ENCODE peak calls at places on chromosomes 16 and 17, in four cellular contexts. L is astrocyte of the spinal cord, S is left lung, J is mesothelial cell of epicardium. G is an unnamed sample.

GRCh38 chr17:37220609-37220953 is 155.2 kb upstream of the C17orf78 start:
- DNase-seq in L (peak), J (no peak), S (no peak), G (no peak)

GRCh38 chr16:4212934-4213296 is 29.0 kb downstream of the SRL start:
- DNase-seq in L (peak), S (no peak), J (no peak), G (no peak)

GRCh38 chr17:69406906-69407305 is 7.6 kb upstream of the MAP2K6 start:
- DNase-seq in S (no peak), L (no peak), J (no peak), G (no peak)

GRCh38 chr17:19268611-19269010 is 31.4 kb downstream of the EPN2 start:
- DNase-seq in S (no peak), J (no peak), L (no peak), G (no peak)

GRCh38 chr17:81329279-81329926 is 34.3 kb upstream of the SLC38A10 start:
- DNase-seq in J (peak), S (peak), L (peak), G (peak)

GRCh38 chr17:16987830-16988601 is 16.1 kb upstream of the TNFRSF13B start:
- DNase-seq in L (peak), S (peak), J (no peak), G (no peak)

GRCh38 chr17:59825533-59826316 is 67.0 kb downstream of the TUBD1 start:
- DNase-seq in J (no peak), S (no peak), L (peak), G (no peak)

GRCh38 chr16:10226672-10227306 is 44.6 kb upstream of the GRIN2A start:
- DNase-seq in J (no peak), S (no peak), L (no peak), G (no peak)

GRCh38 chr17:17391575-17392370 is 85.0 kb upstream of the MED9 start:
- DNase-seq in J (no peak), S (no peak), L (peak), G (no peak)

GRCh38 chr16:66551362-66551761 is 1.0 kb upstream of the CKLF start:
- DNase-seq in J (no peak), L (no peak), S (peak), G (no peak)

GRCh38 chr16:69393898-69394849 is 8.4 kb upstream of the TERF2 start:
- DNase-seq in S (no peak), J (no peak), L (no peak), G (no peak)

GRCh38 chr17:77370536-77370935 is 229.8 kb downstream of the SEC14L1 start:
- DNase-seq in S (no peak), L (no peak), J (no peak), G (no peak)

GRCh38 chr17:17728550-17729251 is 47.4 kb downstream of the RAI1 start:
- DNase-seq in J (no peak), S (no peak), L (no peak), G (no peak)

GRCh38 chr17:81396722-81397313 is 1.6 kb downstream of the BAHCC1 start:
- DNase-seq in L (no peak), J (no peak), S (no peak), G (no peak)

GRCh38 chr17:40533896-40534295 is 31.4 kb downstream of the CCR7 start:
- DNase-seq in S (peak), L (no peak), J (no peak), G (no peak)

GRCh38 chr16:3131755-3132377 is 3.0 kb upstream of the ZNF213 start:
- DNase-seq in S (no peak), L (peak), J (no peak), G (no peak)

GRCh38 chr17:82031303-82031884 is at the start of gene RAC3:
- DNase-seq in L (no peak), J (no peak), S (no peak), G (no peak)

GRCh38 chr17:69501591-69502468 is 87.3 kb downstream of the MAP2K6 start:
- DNase-seq in J (no peak), S (peak), L (peak), G (no peak)

GRCh38 chr16:80198265-80198994 is 342.4 kb upstream of the DYNLRB2 start:
- DNase-seq in S (no peak), J (no peak), L (peak), G (no peak)

GRCh38 chr17:77436058-77436442 is 295.3 kb downstream of the SEC14L1 start:
- DNase-seq in S (no peak), J (no peak), L (no peak), G (no peak)

GRCh38 chr16:11717811-11718210 is 24.8 kb downstream of the TXNDC11 start:
- DNase-seq in L (no peak), S (no peak), J (no peak), G (no peak)

GRCh38 chr16:72291531-72291981 is 119.6 kb upstream of the PMFBP1 start:
- DNase-seq in S (no peak), L (peak), J (no peak), G (no peak)

GRCh38 chr17:46135879-46136562 is 57.2 kb downstream of the KANSL1 start:
- DNase-seq in L (no peak), S (no peak), J (no peak), G (no peak)

GRCh38 chr17:57519199-57519598 is 225.9 kb downstream of the CCDC182 start:
- DNase-seq in S (no peak), L (peak), J (no peak), G (no peak)

GRCh38 chr16:77402118-77402517 is 32.7 kb downstream of the ADAMTS18 start:
- DNase-seq in S (no peak), J (no peak), L (no peak), G (no peak)

GRCh38 chr16:65034915-65035314 is 86.9 kb downstream of the CDH11 start:
- DNase-seq in J (no peak), L (no peak), S (no peak), G (no peak)

GRCh38 chr16:71338193-71338592 is 20.3 kb upstream of the CALB2 start:
- DNase-seq in S (no peak), J (no peak), L (no peak), G (no peak)

GRCh38 chr16:8632675-8633182 is 11.2 kb downstream of the METTL22 start:
- DNase-seq in S (peak), L (no peak), J (no peak), G (no peak)

GRCh38 chr17:16352838-16353701 is at the start of gene CENPV:
- DNase-seq in J (peak), S (peak), L (no peak), G (peak)

GRCh38 chr17:35892091-35892637 is 12.0 kb upstream of the CCL5 start:
- DNase-seq in L (no peak), J (no peak), S (no peak), G (no peak)

GRCh38 chr16:4339909-4340308 is 11.2 kb downstream of the PAM16 start:
- DNase-seq in J (peak), S (no peak), L (peak), G (no peak)

GRCh38 chr17:81576621-81577277 is 24.6 kb upstream of the FAAP100 start:
- DNase-seq in L (peak), S (no peak), J (no peak), G (no peak)

GRCh38 chr17:1724869-1725641 is 551 bp downstream of the WDR81 start:
- DNase-seq in J (no peak), L (no peak), S (no peak), G (no peak)

GRCh38 chr16:49652441-49653175 is 203.3 kb downstream of the ZNF423 start:
- DNase-seq in L (peak), S (no peak), J (no peak), G (no peak)

GRCh38 chr17:33596904-33597303 is 303.8 kb upstream of the ASIC2 start:
- DNase-seq in J (no peak), S (no peak), L (no peak), G (no peak)

GRCh38 chr17:15945493-15946209 is 721 bp downstream of the ADORA2B start:
- DNase-seq in S (no peak), L (no peak), J (no peak), G (no peak)

GRCh38 chr17:5220074-5220473 is 14.6 kb downstream of the SCIMP start:
- DNase-seq in S (no peak), L (no peak), J (no peak), G (no peak)

DNA sequence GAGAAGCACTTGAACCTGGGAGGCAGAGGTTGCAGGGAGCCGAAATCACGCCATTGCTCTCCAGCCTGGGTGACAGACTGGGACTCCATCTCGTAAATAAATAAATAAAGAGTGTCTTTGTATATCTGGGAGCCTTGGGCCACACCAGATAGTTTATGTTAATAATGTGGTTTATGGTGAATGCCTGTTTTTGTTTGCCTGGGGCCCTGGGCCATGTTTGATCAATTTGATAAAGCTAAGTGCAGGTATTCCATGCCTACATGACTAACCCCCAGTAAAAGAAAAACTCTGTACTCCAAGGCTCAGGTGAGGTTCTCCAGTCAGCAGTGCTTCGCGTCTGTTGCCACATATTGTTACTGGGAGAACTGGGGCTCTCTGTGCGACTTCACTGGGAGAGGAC is 15.1 kb downstream of the SCIMP start:
- DNase-seq in S (no peak), J (no peak), L (no peak), G (no peak)
- TF ChIP-seq CTCF in S (no peak), J (no peak), L (no peak), G (no peak)

DNA sequence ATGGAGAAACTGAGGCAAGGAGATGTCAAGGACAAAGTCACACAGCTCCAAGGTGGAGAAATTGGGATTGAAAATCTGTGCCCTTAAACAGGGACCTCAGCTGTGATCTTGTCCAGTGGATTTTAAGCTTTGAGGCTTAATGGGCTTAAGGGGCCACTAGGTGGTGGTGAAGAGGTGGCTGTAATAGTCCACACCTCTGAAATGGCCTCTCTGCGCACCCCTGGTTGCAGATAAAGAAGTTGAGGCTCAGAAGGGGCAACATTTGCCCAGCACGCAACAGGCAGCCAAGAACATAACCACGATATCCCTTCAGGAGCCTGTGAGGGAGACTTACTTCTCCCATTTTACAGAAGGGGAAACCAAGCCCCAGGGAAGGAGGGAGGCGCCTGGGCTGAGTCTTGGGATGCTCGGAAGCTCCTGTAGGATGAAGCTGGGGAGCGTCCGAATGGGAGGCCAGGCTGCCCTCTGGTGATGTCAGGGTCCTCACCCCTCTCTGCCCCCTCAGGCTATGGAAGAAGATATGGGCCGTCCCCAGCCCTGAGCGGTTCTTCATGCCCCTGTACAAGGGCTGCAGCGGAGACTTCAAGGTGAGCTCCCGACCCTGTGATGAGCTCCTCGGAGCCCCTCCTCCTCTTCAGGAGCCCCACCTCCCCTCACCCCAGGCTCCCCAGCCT is 43.7 kb downstream of the IL21R start:
- DNase-seq in S (peak), J (no peak), L (no peak), G (no peak)
- TF ChIP-seq CTCF in S (no peak), J (no peak), L (peak), G (no peak)

DNA sequence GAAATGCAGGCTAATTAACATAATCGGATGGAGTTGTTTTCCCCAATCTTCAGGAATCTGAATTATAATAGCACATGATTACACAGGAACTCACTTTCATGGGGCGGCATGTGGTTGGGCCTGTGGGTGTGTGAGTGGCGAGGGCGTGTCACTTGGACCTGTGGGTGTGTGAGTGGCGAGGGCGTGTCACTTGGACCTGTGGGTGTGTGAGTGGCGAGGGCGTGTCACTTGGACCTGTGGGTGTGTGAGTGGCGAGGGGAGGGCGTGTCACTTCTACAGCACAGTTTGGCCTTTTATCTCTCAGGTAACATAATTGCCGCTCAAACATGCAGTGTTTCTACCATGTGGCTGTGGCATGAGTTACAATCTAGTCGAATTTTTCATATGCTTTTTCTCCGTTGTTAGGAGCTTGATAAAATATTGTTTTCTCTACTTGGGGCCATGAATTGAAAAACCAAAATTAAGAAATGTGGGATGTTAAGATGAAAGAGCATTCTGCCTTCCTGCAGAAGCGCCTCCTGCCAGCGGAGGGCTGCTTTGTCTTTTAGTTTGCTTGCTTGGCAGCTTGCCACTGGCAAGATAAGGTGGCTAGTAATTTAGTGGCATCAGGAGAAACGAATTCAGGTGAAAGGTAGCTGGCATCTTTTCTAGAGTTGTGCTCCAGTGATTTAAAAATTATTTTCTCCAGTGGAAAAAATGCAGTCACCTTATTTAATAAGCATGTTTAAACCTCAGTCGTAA is 36.2 kb downstream of the USP10 start:
- DNase-seq in J (no peak), L (no peak), S (no peak), G (no peak)
- TF ChIP-seq CTCF in J (no peak), L (peak), S (no peak), G (no peak)

DNA sequence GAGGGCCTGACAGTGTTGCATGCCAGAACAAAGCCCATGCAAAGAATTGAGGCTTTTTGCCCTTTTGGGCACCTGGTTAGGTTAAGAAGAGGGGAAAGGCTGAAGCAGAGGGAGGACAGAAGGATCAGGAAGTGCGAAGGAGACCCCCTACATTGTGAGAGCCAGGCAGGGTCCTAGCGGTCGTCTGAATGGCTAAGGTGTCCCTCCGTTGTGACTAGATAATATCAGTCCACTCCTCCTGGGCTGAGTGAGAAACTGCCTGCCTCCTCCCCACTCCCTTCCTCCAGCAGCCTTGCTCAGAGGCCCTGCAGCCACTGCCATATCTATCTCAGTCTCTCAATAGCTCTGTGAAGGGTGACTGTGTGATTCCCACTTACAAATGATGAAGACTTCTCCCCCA is 75.1 kb downstream of the WSB1 start:
- DNase-seq in J (no peak), L (no peak), S (no peak), G (no peak)
- TF ChIP-seq CTCF in J (no peak), L (no peak), S (no peak), G (no peak)

GRCh38 chr17:54967621-54968258 is 714 bp downstream of the COX11 start:
- DNase-seq in S (no peak), J (no peak), L (peak), G (no peak)

GRCh38 chr17:54968954-54969400 is 412 bp downstream of the STXBP4 start:
- DNase-seq in L (no peak), J (no peak), S (peak), G (no peak)

GRCh38 chr17:54969658-54970572 is 1.4 kb downstream of the STXBP4 start:
- DNase-seq in J (no peak), L (no peak), S (no peak), G (no peak)

GRCh38 chr17:54971147-54971546 is 2.6 kb downstream of the STXBP4 start:
- DNase-seq in S (no peak), L (no peak), J (no peak), G (no peak)

DNA sequence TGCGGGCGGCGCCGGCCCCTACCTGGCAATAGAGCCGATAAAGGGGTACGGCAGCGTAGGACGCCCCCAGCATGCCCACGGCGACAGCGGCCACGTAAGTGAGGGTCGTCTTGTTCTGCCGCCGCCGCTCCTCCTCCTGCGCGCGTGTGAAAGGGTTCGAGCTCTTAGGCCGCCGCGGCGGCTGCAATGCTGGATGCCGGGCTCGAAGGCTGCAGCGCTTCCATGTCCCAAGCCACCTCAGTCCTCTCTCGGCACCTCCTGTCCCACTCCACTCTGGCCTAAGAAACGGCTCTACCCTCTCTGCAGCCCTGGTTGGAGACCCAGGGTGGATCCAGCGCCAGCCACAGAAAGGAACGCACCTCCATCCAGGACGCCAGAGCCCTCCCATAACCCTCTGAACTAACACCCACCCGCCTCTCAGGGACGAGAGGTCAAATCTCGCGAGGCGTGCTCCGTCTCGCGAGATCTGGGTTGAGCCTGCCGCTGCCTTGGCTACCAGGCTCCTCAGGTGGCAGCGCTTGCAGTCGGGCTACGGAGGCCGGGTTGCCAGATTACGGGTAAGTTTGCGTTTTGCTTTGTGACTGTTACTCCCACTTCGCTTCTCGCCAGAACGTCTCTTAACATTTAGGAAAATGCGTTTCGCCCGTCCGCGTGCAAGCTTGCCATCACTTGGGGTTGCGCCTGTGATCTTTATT is at the start of the genes COX11 and STXBP4:
- DNase-seq in L (peak), S (peak), J (peak), G (peak)
- TF ChIP-seq CTCF in L (peak), S (no peak), J (no peak), G (peak)